ENCODE peak calls at places on chromosome 4, in six cellular contexts. One of them, this sample, is unnamed. For H3K4me1, the result is how much of the 10 kb centered on the place peaks cover.

GRCh38 chr4:38509551-38509950 is 154.4 kb upstream of the KLF3 start:
- DNase-seq in tibial nerve: no peak
- DNase-seq in esophagus muscularis mucosa: peak
- DNase-seq in HepG2: no peak
- DNase-seq in suprapubic skin: no peak
- DNase-seq in H1: no peak
- DNase-seq in this sample: no peak

GRCh38 chr4:81875962-81876650 is 404.4 kb upstream of the RASGEF1B start:
- DNase-seq in tibial nerve: no peak
- DNase-seq in esophagus muscularis mucosa: no peak
- DNase-seq in HepG2: no peak
- DNase-seq in suprapubic skin: no peak
- DNase-seq in H1: no peak
- DNase-seq in this sample: no peak

GRCh38 chr4:3853388-3854035 is 87.3 kb downstream of the ADRA2C start:
- DNase-seq in tibial nerve: no peak
- DNase-seq in esophagus muscularis mucosa: no peak
- DNase-seq in HepG2: no peak
- DNase-seq in suprapubic skin: no peak
- DNase-seq in H1: no peak
- DNase-seq in this sample: no peak

GRCh38 chr4:41883988-41884737 is 51.1 kb upstream of the TMEM33 start:
- DNase-seq in tibial nerve: no peak
- DNase-seq in esophagus muscularis mucosa: no peak
- DNase-seq in HepG2: peak
- DNase-seq in suprapubic skin: no peak
- DNase-seq in H1: no peak
- DNase-seq in this sample: no peak

GRCh38 chr4:38802561-38803355 is 1.8 kb downstream of the TLR1 start:
- DNase-seq in tibial nerve: no peak
- DNase-seq in esophagus muscularis mucosa: no peak
- DNase-seq in HepG2: no peak
- DNase-seq in suprapubic skin: no peak
- DNase-seq in H1: no peak
- DNase-seq in this sample: no peak

GRCh38 chr4:86670739-86671138 is 76.6 kb downstream of the PTPN13 start:
- DNase-seq in tibial nerve: no peak
- DNase-seq in esophagus muscularis mucosa: no peak
- DNase-seq in HepG2: no peak
- DNase-seq in suprapubic skin: no peak
- DNase-seq in H1: no peak
- DNase-seq in this sample: no peak

GRCh38 chr4:103272174-103272573 is 74.0 kb upstream of the CENPE start:
- DNase-seq in tibial nerve: no peak
- DNase-seq in esophagus muscularis mucosa: no peak
- DNase-seq in HepG2: no peak
- DNase-seq in suprapubic skin: no peak
- DNase-seq in H1: no peak
- DNase-seq in this sample: no peak

GRCh38 chr4:153205028-153205648 is 895 bp downstream of the TRIM2 start:
- DNase-seq in tibial nerve: no peak
- DNase-seq in esophagus muscularis mucosa: no peak
- DNase-seq in HepG2: peak
- DNase-seq in suprapubic skin: no peak
- DNase-seq in H1: peak
- DNase-seq in this sample: no peak

GRCh38 chr4:145843148-145843547 is 95.5 kb downstream of the ZNF827 start:
- DNase-seq in tibial nerve: no peak
- DNase-seq in esophagus muscularis mucosa: no peak
- DNase-seq in HepG2: no peak
- DNase-seq in suprapubic skin: no peak
- DNase-seq in H1: no peak
- DNase-seq in this sample: no peak

GRCh38 chr4:104591505-104591904 is 96.8 kb upstream of the CXXC4 start:
- DNase-seq in tibial nerve: no peak
- DNase-seq in esophagus muscularis mucosa: no peak
- DNase-seq in HepG2: no peak
- DNase-seq in suprapubic skin: no peak
- DNase-seq in H1: peak
- DNase-seq in this sample: no peak

GRCh38 chr4:70722199-70722791 is 531 bp downstream of the RUFY3 start:
- DNase-seq in tibial nerve: no peak
- DNase-seq in esophagus muscularis mucosa: no peak
- DNase-seq in HepG2: no peak
- DNase-seq in suprapubic skin: no peak
- DNase-seq in H1: no peak
- DNase-seq in this sample: peak

GRCh38 chr4:180794352-180794751 is 1448.8 kb upstream of the TENM3 start:
- DNase-seq in tibial nerve: no peak
- DNase-seq in esophagus muscularis mucosa: no peak
- DNase-seq in HepG2: no peak
- DNase-seq in suprapubic skin: no peak
- DNase-seq in H1: no peak
- DNase-seq in this sample: no peak

GRCh38 chr4:88857588-88857987 is 160.0 kb upstream of the NAP1L5 start:
- DNase-seq in tibial nerve: no peak
- DNase-seq in esophagus muscularis mucosa: no peak
- DNase-seq in HepG2: no peak
- DNase-seq in suprapubic skin: no peak
- DNase-seq in H1: no peak
- DNase-seq in this sample: no peak

GRCh38 chr4:19403786-19404185 is 847.9 kb upstream of the SLIT2 start:
- DNase-seq in tibial nerve: no peak
- DNase-seq in esophagus muscularis mucosa: no peak
- DNase-seq in HepG2: no peak
- DNase-seq in suprapubic skin: no peak
- DNase-seq in H1: no peak
- DNase-seq in this sample: no peak
- TF ChIP-seq EP300 in tibial nerve: no peak
- TF ChIP-seq EP300 in esophagus muscularis mucosa: no peak
- TF ChIP-seq EP300 in HepG2: no peak
- TF ChIP-seq EP300 in suprapubic skin: no peak
- TF ChIP-seq EP300 in H1: no peak
- TF ChIP-seq EP300 in this sample: no peak

GRCh38 chr4:151205722-151206121 is 71.2 kb upstream of the PRSS48 start:
- DNase-seq in tibial nerve: no peak
- DNase-seq in esophagus muscularis mucosa: peak
- DNase-seq in HepG2: no peak
- DNase-seq in suprapubic skin: no peak
- DNase-seq in H1: no peak
- DNase-seq in this sample: no peak

GRCh38 chr4:151204925-151205524 is 71.9 kb upstream of the PRSS48 start:
- DNase-seq in tibial nerve: no peak
- DNase-seq in esophagus muscularis mucosa: peak
- DNase-seq in HepG2: peak
- DNase-seq in suprapubic skin: no peak
- DNase-seq in H1: no peak
- DNase-seq in this sample: no peak

GRCh38 chr4:151207186-151207585 is 69.8 kb upstream of the PRSS48 start:
- DNase-seq in tibial nerve: no peak
- DNase-seq in esophagus muscularis mucosa: no peak
- DNase-seq in HepG2: peak
- DNase-seq in suprapubic skin: no peak
- DNase-seq in H1: no peak
- DNase-seq in this sample: no peak

GRCh38 chr4:151206241-151207005 is 70.5 kb upstream of the PRSS48 start:
- DNase-seq in tibial nerve: no peak
- DNase-seq in esophagus muscularis mucosa: no peak
- DNase-seq in HepG2: no peak
- DNase-seq in suprapubic skin: no peak
- DNase-seq in H1: no peak
- DNase-seq in this sample: no peak

DNA sequence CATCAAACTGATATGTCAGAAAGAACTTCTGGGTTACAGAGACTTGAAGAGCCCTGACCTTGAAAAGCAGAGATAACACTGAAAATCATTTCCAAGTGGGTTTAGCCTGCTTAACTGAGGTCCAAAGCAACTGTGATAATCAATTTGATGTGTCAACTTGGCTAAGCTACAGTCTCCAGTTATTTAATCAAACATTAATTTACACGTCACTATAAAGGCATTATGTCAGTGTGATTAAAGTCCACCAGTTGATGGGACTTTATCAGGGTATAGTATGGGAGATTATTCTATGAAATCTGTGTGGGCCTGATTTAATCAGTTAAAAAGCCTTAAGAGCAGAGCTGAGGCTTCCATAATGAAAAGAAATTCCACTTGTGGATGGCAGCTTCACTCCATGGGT is 69.1 kb upstream of the PRSS48 start:
- DNase-seq in tibial nerve: no peak
- DNase-seq in esophagus muscularis mucosa: no peak
- DNase-seq in HepG2: no peak
- DNase-seq in suprapubic skin: no peak
- DNase-seq in H1: no peak
- DNase-seq in this sample: no peak
- H3K27ac ChIP-seq in tibial nerve: peak
- H3K27ac ChIP-seq in esophagus muscularis mucosa: peak
- H3K27ac ChIP-seq in HepG2: peak
- H3K27ac ChIP-seq in suprapubic skin: no peak
- H3K27ac ChIP-seq in H1: no peak
- H3K27ac ChIP-seq in this sample: no peak

DNA sequence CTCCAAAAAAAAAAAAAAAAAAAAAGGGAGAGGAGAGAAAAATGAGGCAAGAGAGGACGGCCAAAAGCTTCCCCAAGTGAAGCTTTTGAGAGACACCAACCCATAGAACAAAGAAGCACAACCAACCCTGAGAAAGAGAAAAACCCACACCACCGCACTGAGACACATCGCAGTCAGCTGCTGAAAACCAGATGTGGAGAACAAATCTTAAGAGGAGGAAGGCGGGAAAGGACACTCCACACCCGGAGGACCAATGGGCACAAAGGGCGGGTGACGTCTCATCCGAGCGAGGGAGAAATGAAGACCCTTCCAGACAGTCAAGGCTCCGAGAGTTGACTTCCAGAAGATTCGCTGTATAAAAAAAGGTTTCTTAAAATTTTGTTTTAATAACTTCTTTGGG is 112.1 kb downstream of the AFAP1 start:
- DNase-seq in tibial nerve: no peak
- DNase-seq in esophagus muscularis mucosa: no peak
- DNase-seq in HepG2: no peak
- DNase-seq in suprapubic skin: no peak
- DNase-seq in H1: no peak
- DNase-seq in this sample: no peak
- H3K4me1 ChIP-seq in tibial nerve: under half
- H3K4me1 ChIP-seq in esophagus muscularis mucosa: under half
- H3K4me1 ChIP-seq in HepG2: under half
- H3K4me1 ChIP-seq in suprapubic skin: under half
- H3K4me1 ChIP-seq in H1: under half
- H3K4me1 ChIP-seq in this sample: under half

GRCh38 chr4:25884040-25884788 is 21.4 kb upstream of the SEL1L3 start:
- DNase-seq in tibial nerve: no peak
- DNase-seq in esophagus muscularis mucosa: no peak
- DNase-seq in HepG2: no peak
- DNase-seq in suprapubic skin: no peak
- DNase-seq in H1: no peak
- DNase-seq in this sample: no peak
- TF ChIP-seq EP300 in tibial nerve: no peak
- TF ChIP-seq EP300 in esophagus muscularis mucosa: no peak
- TF ChIP-seq EP300 in HepG2: no peak
- TF ChIP-seq EP300 in suprapubic skin: no peak
- TF ChIP-seq EP300 in H1: no peak
- TF ChIP-seq EP300 in this sample: no peak

GRCh38 chr4:158020734-158021346 is 152.0 kb downstream of the GASK1B start:
- DNase-seq in tibial nerve: no peak
- DNase-seq in esophagus muscularis mucosa: no peak
- DNase-seq in HepG2: peak
- DNase-seq in suprapubic skin: no peak
- DNase-seq in H1: no peak
- DNase-seq in this sample: no peak
- H3K27ac ChIP-seq in tibial nerve: peak
- H3K27ac ChIP-seq in esophagus muscularis mucosa: peak
- H3K27ac ChIP-seq in HepG2: peak
- H3K27ac ChIP-seq in suprapubic skin: peak
- H3K27ac ChIP-seq in H1: no peak
- H3K27ac ChIP-seq in this sample: peak

GRCh38 chr4:169183581-169183980 is 87.2 kb downstream of the SH3RF1 start:
- DNase-seq in tibial nerve: no peak
- DNase-seq in esophagus muscularis mucosa: no peak
- DNase-seq in HepG2: no peak
- DNase-seq in suprapubic skin: no peak
- DNase-seq in H1: no peak
- DNase-seq in this sample: no peak
- H3K4me1 ChIP-seq in tibial nerve: under half
- H3K4me1 ChIP-seq in esophagus muscularis mucosa: under half
- H3K4me1 ChIP-seq in HepG2: under half
- H3K4me1 ChIP-seq in suprapubic skin: under half
- H3K4me1 ChIP-seq in H1: under half
- H3K4me1 ChIP-seq in this sample: under half

This sample was measured in ovary.